ENCODE peak calls at places on chromosome 15, in nine cellular contexts. P is left lung, Q is fibroblast of lung, U is AG04450, M is neural crest cell, A is tibial artery, D is nephron progenitor cell, F is right lobe of liver, K is body of pancreas. Z is an unnamed sample.

GRCh38 chr15:96409231-96410138 is 79.0 kb downstream of the NR2F2 start:
- DNase-seq in P (no peak), Q (no peak), U (no peak), M (no peak), A (no peak), D (peak; percentile 53), F (no peak), K (no peak), Z (no peak)

GRCh38 chr15:79743032-79743431 is 153.8 kb downstream of the MTHFS start:
- DNase-seq in P (no peak), Q (no peak), U (no peak), M (no peak), A (no peak), D (no peak), F (no peak), K (no peak), Z (no peak)

GRCh38 chr15:27353837-27354236 is 382.9 kb downstream of the GABRG3 start:
- DNase-seq in P (no peak), Q (peak; percentile 9), U (no peak), M (no peak), A (no peak), D (no peak), F (no peak), K (no peak), Z (no peak)

GRCh38 chr15:72604794-72605193 is 49.7 kb upstream of the GOLGA6B start:
- DNase-seq in P (no peak), Q (no peak), U (no peak), M (no peak), A (no peak), D (peak; percentile 37), F (no peak), K (no peak), Z (no peak)

GRCh38 chr15:64426845-64427465 is 33.4 kb upstream of the ZNF609 start:
- DNase-seq in P (no peak), Q (peak; percentile 65), U (peak; percentile 13), M (no peak), A (no peak), D (no peak), F (no peak), K (no peak), Z (no peak)

GRCh38 chr15:78265752-78266224 is 1.4 kb downstream of the DNAJA4 start:
- DNase-seq in P (no peak), Q (peak; percentile 53), U (peak; percentile 43), M (no peak), A (no peak), D (no peak), F (no peak), K (no peak), Z (no peak)

GRCh38 chr15:42273900-42274692 is 863 bp upstream of the TMEM87A start:
- DNase-seq in P (peak; percentile 75), Q (peak; percentile 63), U (no peak), M (peak; percentile 23), A (peak; percentile 73), D (peak; percentile 35), F (peak; percentile 70), K (peak; percentile 53), Z (no peak)

GRCh38 chr15:74957301-74958035 is 896 bp upstream of the RPP25 start:
- DNase-seq in P (no peak), Q (no peak), U (no peak), M (no peak), A (peak; percentile 58), D (no peak), F (no peak), K (no peak), Z (no peak)

GRCh38 chr15:94972314-94972713 is 741.0 kb downstream of the MCTP2 start:
- DNase-seq in P (no peak), Q (no peak), U (no peak), M (no peak), A (no peak), D (no peak), F (no peak), K (no peak), Z (no peak)

GRCh38 chr15:66765478-66766281 is 63.6 kb downstream of the SMAD6 start:
- DNase-seq in P (peak; percentile 83), Q (no peak), U (no peak), M (no peak), A (no peak), D (no peak), F (peak; percentile 79), K (peak; percentile 93), Z (no peak)

GRCh38 chr15:25663515-25663914 is 199.6 kb downstream of the ATP10A start:
- DNase-seq in P (no peak), Q (no peak), U (no peak), M (no peak), A (no peak), D (no peak), F (no peak), K (no peak), Z (no peak)

GRCh38 chr15:65937476-65937875 is 68.2 kb downstream of the RAB11A start:
- DNase-seq in P (peak; percentile 60), Q (no peak), U (no peak), M (no peak), A (no peak), D (no peak), F (no peak), K (peak; percentile 47), Z (no peak)

GRCh38 chr15:100780208-100780800 is 99.3 kb upstream of the ALDH1A3 start:
- DNase-seq in P (no peak), Q (no peak), U (no peak), M (no peak), A (peak; percentile 15), D (no peak), F (peak; percentile 29), K (no peak), Z (peak; percentile 36)

GRCh38 chr15:34239151-34239761 is 14.4 kb downstream of the EMC4 start:
- DNase-seq in P (no peak), Q (peak; percentile 74), U (peak; percentile 49), M (no peak), A (no peak), D (no peak), F (no peak), K (no peak), Z (no peak)

GRCh38 chr15:81752149-81752942 is 293.5 kb downstream of the MEX3B start:
- DNase-seq in P (no peak), Q (peak; percentile 63), U (no peak), M (no peak), A (peak; percentile 65), D (no peak), F (peak; percentile 61), K (peak; percentile 45), Z (no peak)

GRCh38 chr15:101445562-101446526 is 43.7 kb downstream of the PCSK6 start:
- DNase-seq in P (no peak), Q (peak; percentile 18), U (no peak), M (no peak), A (no peak), D (no peak), F (peak; percentile 76), K (no peak), Z (no peak)

DNA sequence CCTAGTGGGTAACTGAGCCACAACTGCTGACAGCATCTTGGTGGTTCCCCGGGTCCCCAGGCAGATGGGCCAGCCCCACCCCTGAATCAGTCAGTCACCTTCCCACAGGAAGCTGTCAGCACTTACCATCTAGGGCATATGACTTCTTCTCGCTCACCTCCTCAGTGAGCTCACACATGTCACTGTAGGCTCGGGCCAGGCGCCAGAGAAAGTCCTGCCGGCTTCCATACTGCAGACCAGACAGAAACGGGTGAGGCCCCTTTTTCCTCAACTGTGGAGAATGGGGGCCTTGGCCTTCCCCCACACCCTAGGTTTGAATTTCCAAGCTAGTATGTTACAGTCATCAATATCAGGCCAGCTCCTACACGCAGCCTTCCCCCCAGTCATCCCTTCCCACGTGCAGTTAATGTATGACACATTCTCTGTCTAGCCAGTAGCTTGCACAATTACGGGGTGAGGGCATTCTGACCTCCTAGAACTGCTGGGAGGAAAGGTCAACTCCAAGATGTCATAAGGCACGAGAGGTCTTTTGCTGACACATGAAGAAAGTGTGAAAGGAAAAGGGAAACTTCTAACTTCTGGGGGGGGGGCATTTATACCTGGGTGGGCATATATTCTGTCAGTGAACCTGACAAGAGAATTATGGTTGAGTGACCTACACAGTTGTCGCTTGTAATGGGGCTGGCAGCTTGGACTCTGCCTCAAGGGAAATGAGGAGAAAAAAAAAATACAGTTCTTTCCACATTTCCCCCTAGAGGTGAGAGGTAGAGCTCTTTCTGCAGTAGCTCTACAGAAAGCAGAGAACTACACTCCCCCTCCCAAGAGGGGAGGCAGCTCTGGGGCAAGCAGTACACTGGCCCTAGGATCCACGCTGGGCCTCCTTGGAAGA is 10.9 kb downstream of the RMDN3 start:
- DNase-seq in P (no peak), Q (peak; percentile 82), U (no peak), M (no peak), A (no peak), D (no peak), F (peak; percentile 70), K (no peak), Z (no peak)
- TF ChIP-seq CTCF in P (no peak), Q (peak; percentile 20), U (peak; percentile 31), M (no peak), A (no peak), D (no peak), F (no peak), K (no peak), Z (no peak)

GRCh38 chr15:22980189-22981136 is at the start of gene CYFIP1:
- DNase-seq in P (peak; percentile 89), Q (peak; percentile 81), U (peak; percentile 37), M (peak; percentile 63), A (peak; percentile 83), D (peak; percentile 80), F (peak; percentile 91), K (peak; percentile 92), Z (peak; percentile 94)
- TF ChIP-seq CTCF in P (no peak), Q (no peak), U (no peak), M (no peak), A (no peak), D (no peak), F (no peak), K (no peak), Z (no peak)

GRCh38 chr15:82995076-82995475 is 9.1 kb downstream of the RAMAC start:
- DNase-seq in P (no peak), Q (no peak), U (no peak), M (no peak), A (no peak), D (no peak), F (no peak), K (no peak), Z (no peak)

GRCh38 chr15:82995938-82996337 is 9.9 kb downstream of the RAMAC start:
- DNase-seq in P (no peak), Q (no peak), U (no peak), M (no peak), A (no peak), D (no peak), F (no peak), K (no peak), Z (no peak)

DNA sequence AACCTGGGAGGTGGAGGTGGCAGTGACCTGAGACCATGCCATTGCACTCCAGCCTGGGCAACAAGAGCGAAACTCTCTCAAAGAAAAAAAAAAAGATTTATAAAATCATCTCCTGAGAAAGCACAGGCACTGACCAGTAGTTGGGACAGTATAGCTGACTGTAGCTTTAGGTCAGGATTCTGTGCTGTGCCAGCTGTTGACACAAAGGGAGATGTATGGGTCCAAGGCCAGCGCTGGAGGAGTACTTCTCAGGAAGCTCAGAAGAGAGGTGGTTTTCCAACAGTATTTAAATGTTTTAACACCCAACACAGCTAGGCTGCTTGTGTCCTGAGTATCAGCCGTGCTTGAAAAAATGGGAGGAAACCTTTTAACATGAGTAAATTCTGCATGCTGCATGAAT is 6.4 kb downstream of the RAMAC start:
- DNase-seq in P (no peak), Q (no peak), U (no peak), M (no peak), A (no peak), D (no peak), F (no peak), K (peak; percentile 40), Z (no peak)
- TF ChIP-seq CTCF in P (no peak), Q (no peak), U (no peak), M (no peak), A (no peak), D (no peak), F (no peak), K (no peak), Z (no peak)

GRCh38 chr15:90638963-90639362 is 78.2 kb upstream of the BLM start:
- DNase-seq in P (no peak), Q (no peak), U (no peak), M (no peak), A (no peak), D (no peak), F (no peak), K (no peak), Z (no peak)
- TF ChIP-seq CTCF in P (no peak), Q (no peak), U (no peak), M (no peak), A (no peak), D (no peak), F (no peak), K (no peak), Z (no peak)